ENCODE peak calls at places on chromosomes 13 and 19, in eight cellular contexts. C, E, S, V, T, Y, K and M are unnamed samples.

GRCh38 chr19:31054430-31054829 is 294.8 kb downstream of the TSHZ3 start:
- DNase-seq in C (peak), E (peak), S (no peak), V (peak), T (no peak), Y (no peak), K (peak), M (no peak)

GRCh38 chr13:111518161-111518791 is 197.8 kb downstream of the TEX29 start:
- DNase-seq in C (no peak), E (no peak), S (no peak), V (no peak), T (no peak), Y (no peak), K (no peak), M (no peak)

GRCh38 chr13:95164830-95165229 is 136.4 kb downstream of the ABCC4 start:
- DNase-seq in C (no peak), E (no peak), S (no peak), V (no peak), T (no peak), Y (no peak), K (no peak), M (no peak)

GRCh38 chr13:30877335-30877734 is 28.7 kb upstream of the MEDAG start:
- DNase-seq in C (no peak), E (no peak), S (no peak), V (peak), T (no peak), Y (no peak), K (no peak), M (no peak)

GRCh38 chr19:48623556-48624066 is 4.3 kb downstream of the SPHK2 start:
- DNase-seq in C (no peak), E (no peak), S (no peak), V (no peak), T (no peak), Y (no peak), K (no peak), M (no peak)

GRCh38 chr13:22091222-22091970 is 420.5 kb downstream of the FGF9 start:
- DNase-seq in C (no peak), E (no peak), S (no peak), V (no peak), T (no peak), Y (no peak), K (no peak), M (no peak)

GRCh38 chr13:113922412-113923118 is 51.3 kb downstream of the C13orf46 start:
- DNase-seq in C (peak), E (peak), S (no peak), V (no peak), T (no peak), Y (no peak), K (no peak), M (no peak)

GRCh38 chr13:98984118-98984517 is 6.3 kb upstream of the DOCK9 start:
- DNase-seq in C (no peak), E (no peak), S (no peak), V (no peak), T (no peak), Y (no peak), K (no peak), M (no peak)

GRCh38 chr19:15621801-15622200 is 6.8 kb downstream of the CYP4F8 start:
- DNase-seq in C (no peak), E (no peak), S (no peak), V (no peak), T (no peak), Y (no peak), K (no peak), M (no peak)

GRCh38 chr19:10044390-10044789 is 31.1 kb downstream of the RDH8 start:
- DNase-seq in C (no peak), E (no peak), S (no peak), V (no peak), T (no peak), Y (no peak), K (peak), M (no peak)

GRCh38 chr19:47681388-47681787 is 31.8 kb upstream of the EHD2 start:
- DNase-seq in C (no peak), E (no peak), S (no peak), V (no peak), T (no peak), Y (no peak), K (no peak), M (no peak)

GRCh38 chr13:45466359-45466758 is 1.6 kb downstream of the COG3 start:
- DNase-seq in C (no peak), E (no peak), S (no peak), V (no peak), T (no peak), Y (no peak), K (no peak), M (no peak)